ENCODE peak calls at places on chromosomes 13 and 19, in eight cellular contexts. X is retina; D is heart left ventricle; B is mucosa of gallbladder; V is SW480; Q is stimulated activated CD4-positive, alpha-beta T cell treated with anti-CD3 and anti-CD28 coated beads, Interleukin-1b, Interleukin-23, amount 100 ng/mL, for 1 hour; P is HTR-8/SVneo; J is NCI-H2107. A is an unnamed sample.

GRCh38 chr13:96925869-96926628 is 68.2 kb downstream of the OXGR1 start:
- DNase-seq in X (no peak), D (no peak), B (no peak), V (no peak), Q (no peak), P (no peak), J (no peak), A (no peak)

GRCh38 chr19:1799695-1800342 is 12.3 kb downstream of the ATP8B3 start:
- DNase-seq in X (no peak), D (no peak), B (no peak), V (no peak), Q (no peak), P (no peak), J (no peak), A (peak; percentile 86)

GRCh38 chr19:57436392-57436791 is 1.3 kb downstream of the ZNF749 start:
- DNase-seq in X (no peak), D (no peak), B (no peak), V (no peak), Q (no peak), P (no peak), J (no peak), A (no peak)

GRCh38 chr13:71828117-71828516 is 38.9 kb downstream of the DACH1 start:
- DNase-seq in X (peak; percentile 52), D (no peak), B (no peak), V (no peak), Q (no peak), P (no peak), J (no peak), A (no peak)

GRCh38 chr19:46616631-46617322 is 8.1 kb downstream of the PTGIR start:
- DNase-seq in X (peak; percentile 66), D (no peak), B (no peak), V (peak; percentile 70), Q (no peak), P (peak; percentile 73), J (no peak), A (peak; percentile 31)

GRCh38 chr19:54160182-54160811 is 776 bp upstream of the LENG1 start:
- DNase-seq in X (no peak), D (no peak), B (no peak), V (no peak), Q (no peak), P (no peak), J (no peak), A (no peak)

GRCh38 chr19:16893686-16893990 is 4.8 kb downstream of the F2RL3 start:
- DNase-seq in X (no peak), D (no peak), B (no peak), V (no peak), Q (no peak), P (no peak), J (no peak), A (no peak)

GRCh38 chr19:50416034-50416814 is 2.5 kb upstream of the SPIB start:
- DNase-seq in X (no peak), D (no peak), B (no peak), V (no peak), Q (no peak), P (no peak), J (no peak), A (no peak)

GRCh38 chr13:27919934-27920676 is at the start of gene PDX1:
- DNase-seq in X (peak; percentile 83), D (no peak), B (peak; percentile 83), V (peak; percentile 84), Q (no peak), P (peak; percentile 8), J (no peak), A (peak; percentile 50)

GRCh38 chr19:10603084-10603872 is 16.2 kb upstream of the AP1M2 start:
- DNase-seq in X (no peak), D (peak; percentile 72), B (peak; percentile 56), V (no peak), Q (peak; percentile 43), P (no peak), J (no peak), A (no peak)

GRCh38 chr13:29937836-29938235 is 87.4 kb upstream of the UBL3 start:
- DNase-seq in X (no peak), D (no peak), B (no peak), V (no peak), Q (no peak), P (no peak), J (peak; percentile 20), A (peak; percentile 92)

GRCh38 chr13:75308222-75308621 is 173.7 kb downstream of the TBC1D4 start:
- DNase-seq in X (no peak), D (no peak), B (no peak), V (no peak), Q (no peak), P (no peak), J (no peak), A (no peak)

GRCh38 chr13:43388282-43389034 is 365.1 kb downstream of the DNAJC15 start:
- DNase-seq in X (no peak), D (no peak), B (peak; percentile 26), V (peak; percentile 20), Q (no peak), P (no peak), J (no peak), A (peak; percentile 8)

GRCh38 chr19:17881701-17882100 is 10.0 kb downstream of the SLC5A5 start:
- DNase-seq in X (no peak), D (no peak), B (no peak), V (no peak), Q (no peak), P (no peak), J (no peak), A (no peak)

GRCh38 chr19:16862826-16863405 is 25.9 kb upstream of the F2RL3 start:
- DNase-seq in X (no peak), D (no peak), B (no peak), V (no peak), Q (no peak), P (no peak), J (no peak), A (no peak)

GRCh38 chr19:54937926-54938325 is 9.4 kb downstream of the NLRP7 start:
- DNase-seq in X (no peak), D (no peak), B (no peak), V (no peak), Q (no peak), P (no peak), J (no peak), A (no peak)

GRCh38 chr13:48579167-48579918 is 46.5 kb upstream of the RCBTB2 start:
- DNase-seq in X (no peak), D (no peak), B (no peak), V (no peak), Q (no peak), P (no peak), J (no peak), A (no peak)

GRCh38 chr19:35248310-35249145 is at the start of gene LSR:
- DNase-seq in X (peak; percentile 91), D (peak; percentile 53), B (peak; percentile 88), V (peak; percentile 98), Q (no peak), P (peak; percentile 80), J (peak; percentile 75), A (no peak)

GRCh38 chr13:112690242-112690943 is 555 bp downstream of the ATP11A start:
- DNase-seq in X (peak; percentile 75), D (peak; percentile 53), B (peak; percentile 31), V (peak; percentile 39), Q (no peak), P (peak; percentile 17), J (no peak), A (no peak)

GRCh38 chr13:101115762-101116161 is 300.5 kb downstream of the NALCN start:
- DNase-seq in X (peak; percentile 36), D (no peak), B (no peak), V (peak; percentile 11), Q (no peak), P (no peak), J (no peak), A (no peak)